ENCODE peak calls at places on chromosome 16, in ten cellular contexts. Z is HepG2; S is tibial artery; W is T-helper 17 cell; O is PC-3; N is CD8-positive, alpha-beta memory T cell; F is cardiac muscle cell; Y is naive thymus-derived CD4-positive, alpha-beta T cell; X is fibroblast of lung; E is H9. J is an unnamed sample.

GRCh38 chr16:87657621-87658192 is 55.4 kb downstream of the JPH3 start:
- DNase-seq in Z (peak; percentile 40), S (no peak), W (no peak), O (peak; percentile 42), N (no peak), F (no peak), Y (no peak), X (no peak), E (peak; percentile 84), J (no peak)

GRCh38 chr16:28131210-28131609 is 67.7 kb upstream of the GSG1L start:
- DNase-seq in Z (no peak), S (peak; percentile 29), W (no peak), O (no peak), N (no peak), F (no peak), Y (no peak), X (no peak), E (no peak), J (no peak)

GRCh38 chr16:17078950-17079631 is 391.7 kb downstream of the XYLT1 start:
- DNase-seq in Z (no peak), S (no peak), W (no peak), O (no peak), N (no peak), F (no peak), Y (no peak), X (no peak), E (no peak), J (no peak)

GRCh38 chr16:29154676-29155121 is 169.8 kb downstream of the LAT start:
- DNase-seq in Z (no peak), S (no peak), W (no peak), O (no peak), N (no peak), F (no peak), Y (no peak), X (peak; percentile 79), E (no peak), J (no peak)

GRCh38 chr16:87207509-87207908 is 109.7 kb downstream of the C16orf95 start:
- DNase-seq in Z (no peak), S (no peak), W (no peak), O (no peak), N (no peak), F (no peak), Y (no peak), X (peak; percentile 87), E (no peak), J (no peak)

GRCh38 chr16:80751167-80751566 is 53.2 kb downstream of the CDYL2 start:
- DNase-seq in Z (no peak), S (no peak), W (no peak), O (peak; percentile 33), N (no peak), F (no peak), Y (no peak), X (peak; percentile 71), E (no peak), J (no peak)

GRCh38 chr16:56708418-56708817 is 21.5 kb upstream of the NUP93 start:
- DNase-seq in Z (no peak), S (no peak), W (no peak), O (no peak), N (peak; percentile 11), F (no peak), Y (peak; percentile 52), X (no peak), E (no peak), J (peak; percentile 11)

GRCh38 chr16:11101283-11101682 is 154.7 kb downstream of the SOCS1 start:
- DNase-seq in Z (no peak), S (no peak), W (no peak), O (no peak), N (no peak), F (no peak), Y (no peak), X (no peak), E (no peak), J (no peak)

GRCh38 chr16:2037115-2037514 is 10.4 kb downstream of the NHERF2 start:
- DNase-seq in Z (no peak), S (no peak), W (no peak), O (no peak), N (no peak), F (no peak), Y (no peak), X (no peak), E (no peak), J (no peak)

GRCh38 chr16:78317871-78318270 is 218.4 kb downstream of the WWOX start:
- DNase-seq in Z (no peak), S (no peak), W (no peak), O (no peak), N (no peak), F (no peak), Y (no peak), X (no peak), E (no peak), J (no peak)

GRCh38 chr16:57497121-57497520 is 10.8 kb upstream of the DOK4 start:
- DNase-seq in Z (no peak), S (no peak), W (no peak), O (no peak), N (no peak), F (no peak), Y (no peak), X (no peak), E (no peak), J (no peak)

GRCh38 chr16:62194828-62195227 is 158.6 kb upstream of the CDH8 start:
- DNase-seq in Z (no peak), S (no peak), W (no peak), O (peak; percentile 9), N (no peak), F (no peak), Y (no peak), X (no peak), E (no peak), J (no peak)

GRCh38 chr16:86682219-86682904 is 104.0 kb downstream of the FOXL1 start:
- DNase-seq in Z (no peak), S (no peak), W (no peak), O (no peak), N (no peak), F (no peak), Y (no peak), X (no peak), E (no peak), J (no peak)

GRCh38 chr16:26856271-26856670 is 210.5 kb upstream of the C16orf82 start:
- DNase-seq in Z (no peak), S (no peak), W (no peak), O (no peak), N (no peak), F (no peak), Y (no peak), X (no peak), E (no peak), J (no peak)

GRCh38 chr16:22014271-22014873 is 6.5 kb downstream of the MOSMO start:
- DNase-seq in Z (no peak), S (no peak), W (no peak), O (no peak), N (no peak), F (no peak), Y (no peak), X (no peak), E (no peak), J (no peak)
- H3K9me3 ChIP-seq in Z (no peaks in the 10 kb centered on the region), S (no peaks in the 10 kb centered on the region), W (no peaks in the 10 kb centered on the region), O (no peaks in the 10 kb centered on the region), N (no peaks in the 10 kb centered on the region), F (no peaks in the 10 kb centered on the region), Y (no peaks in the 10 kb centered on the region), X (no peaks in the 10 kb centered on the region), E (no peaks in the 10 kb centered on the region), J (no peaks in the 10 kb centered on the region)

GRCh38 chr16:31913668-31914067 is 40.1 kb downstream of the ZNF267 start:
- DNase-seq in Z (no peak), S (no peak), W (no peak), O (no peak), N (no peak), F (no peak), Y (no peak), X (no peak), E (no peak), J (no peak)

GRCh38 chr16:31920373-31920772 is 46.8 kb downstream of the ZNF267 start:
- DNase-seq in Z (no peak), S (no peak), W (no peak), O (no peak), N (no peak), F (no peak), Y (no peak), X (no peak), E (no peak), J (no peak)

DNA sequence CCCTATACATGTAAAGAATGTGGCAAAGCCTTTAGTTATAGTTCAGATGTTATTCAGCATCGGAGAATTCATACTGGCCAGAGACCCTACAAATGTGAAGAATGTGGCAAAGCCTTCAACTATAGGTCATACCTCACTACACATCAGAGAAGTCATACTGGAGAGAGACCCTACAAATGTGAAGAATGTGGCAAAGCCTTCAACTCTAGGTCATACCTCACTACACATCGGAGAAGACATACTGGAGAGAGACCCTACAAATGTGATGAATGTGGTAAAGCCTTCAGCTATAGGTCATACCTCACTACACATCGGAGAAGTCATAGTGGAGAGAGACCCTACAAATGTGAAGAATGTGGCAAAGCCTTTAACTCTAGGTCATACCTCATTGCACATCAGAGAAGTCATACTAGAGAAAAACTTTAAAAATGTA is 42.5 kb downstream of the ZNF267 start:
- DNase-seq in Z (no peak), S (no peak), W (no peak), O (no peak), N (no peak), F (no peak), Y (no peak), X (no peak), E (no peak), J (no peak)
- H3K9me3 ChIP-seq in Z (peaks cover 99% of the 10 kb centered on the region), S (peaks cover 100% of the 10 kb centered on the region), W (peaks cover 91% of the 10 kb centered on the region), O (peaks cover 77% of the 10 kb centered on the region), N (peaks cover 90% of the 10 kb centered on the region), F (peaks cover 33% of the 10 kb centered on the region), Y (peaks cover 59% of the 10 kb centered on the region), X (peaks cover 7% of the 10 kb centered on the region), E (peaks cover 81% of the 10 kb centered on the region), J (peaks cover 43% of the 10 kb centered on the region)

DNA sequence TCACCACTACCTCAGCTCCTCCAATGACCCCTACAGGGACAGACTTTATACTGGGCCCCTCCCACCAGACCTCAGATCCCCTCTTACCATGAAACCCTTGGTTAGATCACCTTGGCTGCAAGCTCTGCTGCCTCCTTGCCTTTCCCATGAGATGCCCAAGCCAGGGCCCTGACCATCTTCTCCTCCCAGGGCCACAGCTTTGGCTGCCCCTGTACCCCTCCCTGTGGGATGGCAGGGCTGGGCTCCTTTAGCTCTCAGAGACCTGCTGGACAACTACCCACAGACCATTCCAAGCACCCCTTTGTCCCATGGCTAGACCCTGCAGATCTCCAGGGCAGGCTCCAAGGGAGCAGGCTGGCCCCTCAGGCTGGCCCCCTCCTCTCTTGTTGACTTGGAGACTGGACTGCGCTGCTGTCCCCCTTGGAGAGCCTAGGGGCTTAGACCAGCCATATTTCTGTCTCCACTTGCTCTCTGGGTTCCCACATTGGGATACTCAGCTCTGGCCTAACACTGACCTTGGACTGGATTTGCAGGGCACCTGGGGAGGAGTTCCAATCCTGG is 1692.7 kb downstream of the TP53TG3F start:
- DNase-seq in Z (no peak), S (no peak), W (no peak), O (no peak), N (no peak), F (no peak), Y (no peak), X (no peak), E (no peak), J (no peak)
- H3K9me3 ChIP-seq in Z (peaks cover 94% of the 10 kb centered on the region), S (peaks cover 13% of the 10 kb centered on the region), W (no peaks in the 10 kb centered on the region), O (no peaks in the 10 kb centered on the region), N (peaks cover 5% of the 10 kb centered on the region), F (no peaks in the 10 kb centered on the region), Y (no peaks in the 10 kb centered on the region), X (no peaks in the 10 kb centered on the region), E (peaks cover 87% of the 10 kb centered on the region), J (peaks cover 14% of the 10 kb centered on the region)

GRCh38 chr16:3295209-3295608 is 10.0 kb downstream of the TIGD7 start:
- DNase-seq in Z (no peak), S (no peak), W (no peak), O (no peak), N (no peak), F (no peak), Y (no peak), X (no peak), E (no peak), J (no peak)
- H3K9me3 ChIP-seq in Z (no peaks in the 10 kb centered on the region), S (peaks cover 98% of the 10 kb centered on the region), W (peaks cover 19% of the 10 kb centered on the region), O (peaks cover 3% of the 10 kb centered on the region), N (peaks cover 35% of the 10 kb centered on the region), F (no peaks in the 10 kb centered on the region), Y (peaks cover 35% of the 10 kb centered on the region), X (peaks cover 11% of the 10 kb centered on the region), E (peaks cover 16% of the 10 kb centered on the region), J (no peaks in the 10 kb centered on the region)